ENCODE peak calls at places on chromosomes 11 and 22, in ten cellular contexts. One of them, this sample, is unnamed.

GRCh38 chr11:19553683-19554333 is 158.8 kb upstream of the NAV2 start:
- DNase-seq in SJSA1: peak
- DNase-seq in tibial nerve: peak
- DNase-seq in frontal cortex: peak
- DNase-seq in SW 1271: no peak
- DNase-seq in astrocyte: peak
- DNase-seq in neural crest cell: peak
- DNase-seq in naive thymus-derived CD8-positive, alpha-beta T cell: peak
- DNase-seq in head of caudate nucleus: peak
- DNase-seq in testis: peak
- DNase-seq in this sample: peak

GRCh38 chr11:10005955-10006525 is 288.0 kb downstream of the SBF2 start:
- DNase-seq in naive thymus-derived CD8-positive, alpha-beta T cell: no peak
- DNase-seq in SW 1271: no peak
- DNase-seq in frontal cortex: no peak
- DNase-seq in head of caudate nucleus: no peak
- DNase-seq in SJSA1: no peak
- DNase-seq in astrocyte: no peak
- DNase-seq in neural crest cell: no peak
- DNase-seq in testis: no peak
- DNase-seq in tibial nerve: no peak
- DNase-seq in this sample: no peak

GRCh38 chr11:17765381-17766359 is 31.1 kb downstream of the KCNC1 start:
- DNase-seq in testis: no peak
- DNase-seq in tibial nerve: no peak
- DNase-seq in frontal cortex: no peak
- DNase-seq in neural crest cell: peak
- DNase-seq in astrocyte: peak
- DNase-seq in naive thymus-derived CD8-positive, alpha-beta T cell: no peak
- DNase-seq in head of caudate nucleus: peak
- DNase-seq in SW 1271: no peak
- DNase-seq in SJSA1: no peak
- DNase-seq in this sample: no peak

GRCh38 chr11:16606784-16607674 is 131.4 kb upstream of the C11orf58 start:
- DNase-seq in tibial nerve: no peak
- DNase-seq in frontal cortex: no peak
- DNase-seq in head of caudate nucleus: no peak
- DNase-seq in SJSA1: peak
- DNase-seq in SW 1271: no peak
- DNase-seq in astrocyte: no peak
- DNase-seq in neural crest cell: peak
- DNase-seq in testis: peak
- DNase-seq in naive thymus-derived CD8-positive, alpha-beta T cell: peak
- DNase-seq in this sample: no peak

GRCh38 chr22:39215430-39216142 is 29.2 kb downstream of the PDGFB start:
- DNase-seq in frontal cortex: no peak
- DNase-seq in SJSA1: peak
- DNase-seq in astrocyte: no peak
- DNase-seq in testis: no peak
- DNase-seq in tibial nerve: no peak
- DNase-seq in naive thymus-derived CD8-positive, alpha-beta T cell: peak
- DNase-seq in SW 1271: no peak
- DNase-seq in neural crest cell: no peak
- DNase-seq in head of caudate nucleus: no peak
- DNase-seq in this sample: no peak

GRCh38 chr11:74384641-74385040 is 13.6 kb downstream of the PGM2L1 start:
- DNase-seq in naive thymus-derived CD8-positive, alpha-beta T cell: no peak
- DNase-seq in head of caudate nucleus: no peak
- DNase-seq in SW 1271: no peak
- DNase-seq in tibial nerve: no peak
- DNase-seq in frontal cortex: no peak
- DNase-seq in SJSA1: no peak
- DNase-seq in neural crest cell: no peak
- DNase-seq in astrocyte: no peak
- DNase-seq in testis: no peak
- DNase-seq in this sample: no peak

GRCh38 chr22:43301866-43302265 is 41.3 kb downstream of the SCUBE1 start:
- DNase-seq in neural crest cell: no peak
- DNase-seq in naive thymus-derived CD8-positive, alpha-beta T cell: no peak
- DNase-seq in SJSA1: no peak
- DNase-seq in testis: no peak
- DNase-seq in head of caudate nucleus: no peak
- DNase-seq in astrocyte: no peak
- DNase-seq in frontal cortex: no peak
- DNase-seq in SW 1271: no peak
- DNase-seq in tibial nerve: no peak
- DNase-seq in this sample: no peak

GRCh38 chr22:23068832-23069385 is 1.4 kb upstream of the GNAZ start:
- DNase-seq in astrocyte: no peak
- DNase-seq in frontal cortex: no peak
- DNase-seq in head of caudate nucleus: no peak
- DNase-seq in neural crest cell: no peak
- DNase-seq in tibial nerve: no peak
- DNase-seq in naive thymus-derived CD8-positive, alpha-beta T cell: no peak
- DNase-seq in testis: no peak
- DNase-seq in SJSA1: no peak
- DNase-seq in SW 1271: no peak
- DNase-seq in this sample: no peak

GRCh38 chr11:72013765-72014711 is 15.3 kb downstream of the IL18BP start:
- DNase-seq in SJSA1: no peak
- DNase-seq in testis: no peak
- DNase-seq in SW 1271: no peak
- DNase-seq in frontal cortex: no peak
- DNase-seq in astrocyte: peak
- DNase-seq in naive thymus-derived CD8-positive, alpha-beta T cell: no peak
- DNase-seq in head of caudate nucleus: no peak
- DNase-seq in tibial nerve: no peak
- DNase-seq in neural crest cell: no peak
- DNase-seq in this sample: no peak

GRCh38 chr11:36567684-36568083 is at the start of gene RAG1:
- DNase-seq in testis: no peak
- DNase-seq in astrocyte: no peak
- DNase-seq in head of caudate nucleus: no peak
- DNase-seq in frontal cortex: no peak
- DNase-seq in neural crest cell: no peak
- DNase-seq in SJSA1: no peak
- DNase-seq in naive thymus-derived CD8-positive, alpha-beta T cell: no peak
- DNase-seq in tibial nerve: no peak
- DNase-seq in SW 1271: no peak
- DNase-seq in this sample: no peak

GRCh38 chr11:115168229-115168671 is 336.0 kb downstream of the CADM1 start:
- DNase-seq in testis: peak
- DNase-seq in frontal cortex: peak
- DNase-seq in head of caudate nucleus: no peak
- DNase-seq in naive thymus-derived CD8-positive, alpha-beta T cell: no peak
- DNase-seq in SW 1271: no peak
- DNase-seq in SJSA1: no peak
- DNase-seq in tibial nerve: no peak
- DNase-seq in neural crest cell: no peak
- DNase-seq in astrocyte: peak
- DNase-seq in this sample: no peak

GRCh38 chr11:129427376-129427775 is 51.7 kb downstream of the BARX2 start:
- DNase-seq in testis: no peak
- DNase-seq in head of caudate nucleus: no peak
- DNase-seq in neural crest cell: no peak
- DNase-seq in frontal cortex: no peak
- DNase-seq in astrocyte: no peak
- DNase-seq in naive thymus-derived CD8-positive, alpha-beta T cell: no peak
- DNase-seq in SW 1271: no peak
- DNase-seq in SJSA1: no peak
- DNase-seq in tibial nerve: no peak
- DNase-seq in this sample: no peak

GRCh38 chr11:47768090-47768620 is 1.0 kb upstream of the FNBP4 start:
- DNase-seq in testis: peak
- DNase-seq in SJSA1: peak
- DNase-seq in SW 1271: no peak
- DNase-seq in naive thymus-derived CD8-positive, alpha-beta T cell: no peak
- DNase-seq in frontal cortex: peak
- DNase-seq in neural crest cell: peak
- DNase-seq in tibial nerve: peak
- DNase-seq in astrocyte: peak
- DNase-seq in head of caudate nucleus: peak
- DNase-seq in this sample: no peak

GRCh38 chr11:59766542-59766941 is 11.4 kb downstream of the STX3 start:
- DNase-seq in neural crest cell: no peak
- DNase-seq in head of caudate nucleus: no peak
- DNase-seq in astrocyte: no peak
- DNase-seq in tibial nerve: no peak
- DNase-seq in testis: no peak
- DNase-seq in SJSA1: no peak
- DNase-seq in naive thymus-derived CD8-positive, alpha-beta T cell: no peak
- DNase-seq in SW 1271: no peak
- DNase-seq in frontal cortex: no peak
- DNase-seq in this sample: no peak

GRCh38 chr11:6209801-6210200 is 4.4 kb downstream of the C11orf42 start:
- DNase-seq in naive thymus-derived CD8-positive, alpha-beta T cell: no peak
- DNase-seq in SW 1271: no peak
- DNase-seq in neural crest cell: no peak
- DNase-seq in SJSA1: no peak
- DNase-seq in tibial nerve: no peak
- DNase-seq in astrocyte: no peak
- DNase-seq in frontal cortex: no peak
- DNase-seq in testis: no peak
- DNase-seq in head of caudate nucleus: no peak
- DNase-seq in this sample: no peak

GRCh38 chr22:35893698-35894097 is 134.9 kb downstream of the RBFOX2 start:
- DNase-seq in SW 1271: no peak
- DNase-seq in SJSA1: no peak
- DNase-seq in naive thymus-derived CD8-positive, alpha-beta T cell: no peak
- DNase-seq in astrocyte: no peak
- DNase-seq in head of caudate nucleus: no peak
- DNase-seq in tibial nerve: peak
- DNase-seq in frontal cortex: no peak
- DNase-seq in neural crest cell: no peak
- DNase-seq in testis: peak
- DNase-seq in this sample: no peak

GRCh38 chr11:74678041-74678440 is 53.2 kb downstream of the CHRDL2 start:
- DNase-seq in head of caudate nucleus: no peak
- DNase-seq in frontal cortex: no peak
- DNase-seq in neural crest cell: no peak
- DNase-seq in testis: peak
- DNase-seq in SW 1271: no peak
- DNase-seq in SJSA1: peak
- DNase-seq in tibial nerve: no peak
- DNase-seq in naive thymus-derived CD8-positive, alpha-beta T cell: no peak
- DNase-seq in astrocyte: no peak
- DNase-seq in this sample: no peak

GRCh38 chr11:29780756-29781155 is 236.1 kb downstream of the KCNA4 start:
- DNase-seq in astrocyte: no peak
- DNase-seq in tibial nerve: no peak
- DNase-seq in SJSA1: no peak
- DNase-seq in neural crest cell: no peak
- DNase-seq in testis: peak
- DNase-seq in head of caudate nucleus: peak
- DNase-seq in frontal cortex: no peak
- DNase-seq in naive thymus-derived CD8-positive, alpha-beta T cell: no peak
- DNase-seq in SW 1271: no peak
- DNase-seq in this sample: no peak

GRCh38 chr11:14980854-14981253 is 8.7 kb upstream of the CALCA start:
- DNase-seq in naive thymus-derived CD8-positive, alpha-beta T cell: no peak
- DNase-seq in neural crest cell: no peak
- DNase-seq in SW 1271: no peak
- DNase-seq in astrocyte: peak
- DNase-seq in frontal cortex: no peak
- DNase-seq in SJSA1: no peak
- DNase-seq in tibial nerve: no peak
- DNase-seq in testis: no peak
- DNase-seq in head of caudate nucleus: no peak
- DNase-seq in this sample: no peak

GRCh38 chr11:93972790-93973189 is 48.4 kb upstream of the HEPHL1 start:
- DNase-seq in frontal cortex: no peak
- DNase-seq in testis: no peak
- DNase-seq in naive thymus-derived CD8-positive, alpha-beta T cell: no peak
- DNase-seq in neural crest cell: no peak
- DNase-seq in head of caudate nucleus: no peak
- DNase-seq in tibial nerve: no peak
- DNase-seq in SW 1271: no peak
- DNase-seq in astrocyte: no peak
- DNase-seq in SJSA1: no peak
- DNase-seq in this sample: no peak

GRCh38 chr11:46130286-46130937 is 9.2 kb upstream of the PHF21A start:
- DNase-seq in neural crest cell: no peak
- DNase-seq in SW 1271: no peak
- DNase-seq in testis: no peak
- DNase-seq in frontal cortex: no peak
- DNase-seq in tibial nerve: no peak
- DNase-seq in SJSA1: no peak
- DNase-seq in naive thymus-derived CD8-positive, alpha-beta T cell: no peak
- DNase-seq in head of caudate nucleus: no peak
- DNase-seq in astrocyte: no peak
- DNase-seq in this sample: no peak

GRCh38 chr11:71379722-71380121 is 68.5 kb downstream of the DHCR7 start:
- DNase-seq in tibial nerve: no peak
- DNase-seq in SJSA1: no peak
- DNase-seq in head of caudate nucleus: no peak
- DNase-seq in neural crest cell: no peak
- DNase-seq in testis: no peak
- DNase-seq in SW 1271: no peak
- DNase-seq in astrocyte: no peak
- DNase-seq in frontal cortex: no peak
- DNase-seq in naive thymus-derived CD8-positive, alpha-beta T cell: no peak
- DNase-seq in this sample: no peak

GRCh38 chr22:47012589-47013365 is 250.3 kb downstream of the TBC1D22A start:
- DNase-seq in frontal cortex: no peak
- DNase-seq in SW 1271: no peak
- DNase-seq in tibial nerve: no peak
- DNase-seq in head of caudate nucleus: no peak
- DNase-seq in neural crest cell: no peak
- DNase-seq in testis: no peak
- DNase-seq in SJSA1: no peak
- DNase-seq in astrocyte: peak
- DNase-seq in naive thymus-derived CD8-positive, alpha-beta T cell: no peak
- DNase-seq in this sample: no peak

GRCh38 chr22:30185129-30185528 is 61.4 kb downstream of the LIF start:
- DNase-seq in tibial nerve: no peak
- DNase-seq in head of caudate nucleus: no peak
- DNase-seq in testis: no peak
- DNase-seq in SW 1271: no peak
- DNase-seq in SJSA1: no peak
- DNase-seq in frontal cortex: no peak
- DNase-seq in neural crest cell: no peak
- DNase-seq in astrocyte: no peak
- DNase-seq in naive thymus-derived CD8-positive, alpha-beta T cell: no peak
- DNase-seq in this sample: no peak

This sample was measured in iPS DF 6.9.